ENCODE peak calls at places on chromosome 11, in five cellular contexts. One of them, this sample, is unnamed.

GRCh38 chr11:92180664-92181251 is 43.9 kb upstream of the FAT3 start:
- DNase-seq in aorta: peak
- DNase-seq in NCI-H1105 treated with DMSO at 0.1 percent for 48 hours: no peak
- DNase-seq in ACHN: no peak
- DNase-seq in psoas muscle: no peak
- DNase-seq in this sample: no peak

GRCh38 chr11:96396637-96397036 is 6.8 kb downstream of the JRKL start:
- DNase-seq in aorta: no peak
- DNase-seq in NCI-H1105 treated with DMSO at 0.1 percent for 48 hours: no peak
- DNase-seq in ACHN: no peak
- DNase-seq in psoas muscle: no peak
- DNase-seq in this sample: no peak

GRCh38 chr11:118343981-118344521 is at the start of gene CD3G:
- DNase-seq in aorta: no peak
- DNase-seq in NCI-H1105 treated with DMSO at 0.1 percent for 48 hours: no peak
- DNase-seq in ACHN: no peak
- DNase-seq in psoas muscle: no peak
- DNase-seq in this sample: no peak

GRCh38 chr11:7871056-7871455 is 60.0 kb downstream of the OR10A6 start:
- DNase-seq in aorta: no peak
- DNase-seq in NCI-H1105 treated with DMSO at 0.1 percent for 48 hours: no peak
- DNase-seq in ACHN: no peak
- DNase-seq in psoas muscle: no peak
- DNase-seq in this sample: no peak

GRCh38 chr11:82229346-82229745 is 504.3 kb downstream of the FAM181B start:
- DNase-seq in aorta: no peak
- DNase-seq in NCI-H1105 treated with DMSO at 0.1 percent for 48 hours: peak
- DNase-seq in ACHN: peak
- DNase-seq in psoas muscle: no peak
- DNase-seq in this sample: peak

GRCh38 chr11:45165806-45166603 is 19.6 kb downstream of the PRDM11 start:
- DNase-seq in aorta: no peak
- DNase-seq in NCI-H1105 treated with DMSO at 0.1 percent for 48 hours: no peak
- DNase-seq in ACHN: no peak
- DNase-seq in psoas muscle: no peak
- DNase-seq in this sample: no peak

GRCh38 chr11:1160231-1161101 is 2.7 kb downstream of the MUC5AC start:
- DNase-seq in aorta: peak
- DNase-seq in NCI-H1105 treated with DMSO at 0.1 percent for 48 hours: no peak
- DNase-seq in ACHN: no peak
- DNase-seq in psoas muscle: peak
- DNase-seq in this sample: no peak

GRCh38 chr11:122895591-122895990 is 13.0 kb downstream of the JHY start:
- DNase-seq in aorta: no peak
- DNase-seq in NCI-H1105 treated with DMSO at 0.1 percent for 48 hours: peak
- DNase-seq in ACHN: no peak
- DNase-seq in psoas muscle: no peak
- DNase-seq in this sample: peak

GRCh38 chr11:82899191-82899820 is 924 bp downstream of the PRCP start:
- DNase-seq in aorta: no peak
- DNase-seq in NCI-H1105 treated with DMSO at 0.1 percent for 48 hours: no peak
- DNase-seq in ACHN: no peak
- DNase-seq in psoas muscle: no peak
- DNase-seq in this sample: no peak

GRCh38 chr11:111541209-111542061 is 915 bp downstream of the LAYN start:
- DNase-seq in aorta: peak
- DNase-seq in NCI-H1105 treated with DMSO at 0.1 percent for 48 hours: no peak
- DNase-seq in ACHN: no peak
- DNase-seq in psoas muscle: peak
- DNase-seq in this sample: no peak

This sample was measured in NCI-H748 treated with DMSO at 0.1 percent for 48 hours.